ENCODE peak calls at places on chromosomes 7 and 10, in four cellular contexts. W is testis, I is gastrocnemius medialis, K is transverse colon. S is an unnamed sample. For H3K4me1, the result is how much of the 10 kb centered on the place peaks cover.

GRCh38 chr7:45663965-45664623 is 89.9 kb downstream of the ADCY1 start:
- DNase-seq in K (no peak), I (no peak), W (peak), S (no peak)

GRCh38 chr10:787933-788651 is 98.6 kb upstream of the DIP2C start:
- DNase-seq in K (no peak), W (no peak), I (no peak), S (no peak)

GRCh38 chr7:140348161-140348849 is 50.0 kb downstream of the SLC37A3 start:
- DNase-seq in W (no peak), I (no peak), K (no peak), S (no peak)

GRCh38 chr10:132253092-132253687 is 54.6 kb downstream of the STK32C start:
- DNase-seq in I (no peak), K (no peak), W (no peak), S (no peak)

GRCh38 chr7:155543011-155543881 is 3.1 kb downstream of the CNPY1 start:
- DNase-seq in K (no peak), I (no peak), W (peak), S (no peak)

GRCh38 chr10:111102381-111102973 is 25.6 kb downstream of the ADRA2A start:
- DNase-seq in I (no peak), W (no peak), K (no peak), S (no peak)

GRCh38 chr7:100578246-100579183 is 4.8 kb upstream of the SAP25 start:
- DNase-seq in W (no peak), I (no peak), K (no peak), S (no peak)

GRCh38 chr10:132168571-132169030 is 18.1 kb upstream of the DPYSL4 start:
- DNase-seq in K (no peak), W (no peak), I (no peak), S (no peak)

GRCh38 chr7:103660455-103661371 is 214.7 kb upstream of the SLC26A5 start:
- DNase-seq in K (no peak), W (no peak), I (no peak), S (no peak)

GRCh38 chr10:96319754-96320514 is 15.7 kb downstream of the DNTT start:
- DNase-seq in K (no peak), I (no peak), W (no peak), S (no peak)

GRCh38 chr10:72334196-72334831 is 20.4 kb downstream of the DNAJB12 start:
- DNase-seq in K (no peak), I (peak), W (peak), S (peak)

GRCh38 chr7:140672382-140673062 is at the start of gene ADCK2:
- DNase-seq in K (peak), I (peak), W (peak), S (peak)

GRCh38 chr10:99366666-99367065 is 37.5 kb downstream of the CNNM1 start:
- DNase-seq in I (no peak), K (no peak), W (no peak), S (no peak)

GRCh38 chr7:6637544-6638229 is 569 bp downstream of the ZNF316 start:
- DNase-seq in K (peak), I (no peak), W (no peak), S (no peak)

GRCh38 chr10:97888641-97889262 is 39.1 kb downstream of the GOLGA7B start:
- DNase-seq in W (no peak), I (no peak), K (peak), S (no peak)

GRCh38 chr10:133474027-133474426 is 20.3 kb downstream of the SCART1 start:
- DNase-seq in I (no peak), W (no peak), K (no peak), S (no peak)

GRCh38 chr7:157690058-157690832 is 353.4 kb downstream of the DNAJB6 start:
- DNase-seq in K (no peak), I (no peak), W (no peak), S (no peak)

GRCh38 chr7:112183266-112183665 is 22.9 kb downstream of the DOCK4 start:
- DNase-seq in I (no peak), W (no peak), K (no peak), S (no peak)

GRCh38 chr10:131737543-131738395 is 163.0 kb upstream of the PPP2R2D start:
- DNase-seq in W (no peak), K (no peak), I (no peak), S (peak)

GRCh38 chr10:102299873-102300272 is 54.5 kb downstream of the GBF1 start:
- DNase-seq in W (no peak), K (no peak), I (no peak), S (no peak)

GRCh38 chr7:151249034-151249731 is 689 bp upstream of the SMARCD3 start:
- DNase-seq in K (peak), I (peak), W (peak), S (peak)

DNA sequence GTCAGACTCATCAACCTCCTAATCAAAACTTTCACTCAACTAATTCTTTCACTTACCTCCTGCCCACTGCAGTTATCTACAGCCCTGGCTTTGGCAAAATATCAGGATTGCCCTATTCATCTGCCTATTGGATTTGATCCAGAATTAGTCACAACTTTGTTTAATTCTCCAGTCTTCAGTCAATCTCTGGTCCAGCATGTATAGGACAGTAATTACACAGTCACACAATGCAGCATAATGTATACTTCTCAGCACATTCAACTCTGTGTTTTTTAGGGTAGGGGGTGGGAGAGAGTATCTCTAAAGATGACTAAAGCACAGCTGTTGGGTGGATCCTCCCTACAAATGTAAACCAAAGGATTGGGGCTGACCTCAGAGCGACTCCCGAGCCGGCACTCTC is 17.7 kb upstream of the NRP1 start:
- DNase-seq in I (no peak), K (no peak), W (no peak), S (no peak)
- TF ChIP-seq POLR2A in I (no peak), K (no peak), W (no peak), S (no peak)

DNA sequence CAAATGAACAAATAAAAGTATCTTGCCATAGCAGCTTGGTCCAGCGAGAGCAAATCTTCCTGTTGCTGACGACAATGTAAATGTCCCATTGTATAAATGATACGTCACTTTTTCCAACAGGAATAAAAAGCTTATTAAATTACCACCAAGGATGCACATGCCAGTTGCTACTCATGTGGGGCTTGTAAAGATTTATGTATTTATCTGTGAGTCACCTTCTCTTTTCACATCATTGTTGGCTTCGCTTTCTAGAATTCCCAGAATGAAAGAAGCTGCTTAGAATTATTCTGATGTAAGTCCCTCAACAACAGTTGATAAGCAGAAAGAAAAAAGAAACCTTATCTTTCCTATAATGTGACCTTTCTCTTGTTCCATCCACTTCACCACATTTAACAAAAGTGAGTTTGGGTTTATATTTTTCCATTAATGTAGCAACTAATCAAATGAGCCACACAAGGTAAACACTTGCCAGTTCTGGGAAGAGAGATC is 22.4 kb downstream of the DNAJC12 start:
- DNase-seq in K (no peak), W (no peak), I (no peak), S (peak)
- H3K4me1 ChIP-seq in K (under half), W (under half), I (under half), S (under half)

DNA sequence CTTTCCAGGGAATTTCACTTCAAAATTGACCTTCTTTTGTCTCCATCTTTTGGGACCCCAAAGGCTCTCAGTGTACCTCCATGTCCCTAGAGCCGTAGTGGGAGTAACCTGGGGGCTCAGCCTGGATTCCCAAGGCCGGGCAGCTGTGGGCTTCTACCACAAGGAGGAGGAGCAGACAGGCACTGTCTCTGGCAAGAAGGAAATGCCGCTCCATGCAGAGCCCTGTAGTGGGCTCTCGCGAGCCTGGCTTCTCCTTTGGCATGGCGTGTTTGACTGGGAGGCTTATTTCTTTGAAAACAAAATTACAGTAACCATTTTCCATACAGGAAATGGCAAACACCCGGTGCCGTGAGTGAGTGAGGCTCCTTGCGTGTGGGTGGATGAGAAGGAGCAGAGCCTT is 76.8 kb upstream of the FAM180A start:
- DNase-seq in K (no peak), W (no peak), I (no peak), S (no peak)
- TF ChIP-seq CTCF in K (no peak), W (no peak), I (no peak), S (no peak)

DNA sequence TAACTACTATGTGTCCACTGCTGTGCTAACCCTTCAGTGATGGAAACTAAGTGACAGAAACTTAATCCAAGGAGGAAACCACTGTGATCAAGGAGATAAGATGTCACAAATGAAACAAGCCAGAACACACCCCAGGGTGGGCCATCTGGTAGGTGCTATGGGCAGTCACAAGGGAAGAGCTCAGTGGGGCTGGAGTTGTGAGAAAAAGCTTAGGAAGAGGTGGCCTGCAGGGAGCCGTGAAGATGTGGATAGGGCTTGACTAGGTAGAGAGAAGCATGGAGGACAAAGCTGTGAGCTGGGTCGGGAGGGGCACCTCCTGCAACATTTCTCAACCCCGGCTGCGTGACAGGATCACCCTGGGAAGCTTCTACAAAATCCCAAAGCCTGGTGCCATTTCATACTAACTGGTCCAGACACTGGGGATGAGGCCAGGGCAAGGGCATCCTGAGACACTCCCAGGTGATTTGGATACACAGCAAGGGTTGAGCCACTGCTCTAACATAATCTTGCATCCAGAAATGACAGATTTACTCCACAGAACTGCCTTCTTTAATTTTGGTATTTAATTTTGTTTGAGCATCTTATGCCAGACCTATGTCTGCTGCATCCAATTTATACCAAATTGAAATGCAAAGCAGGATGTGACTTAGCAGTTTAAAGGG is 69.3 kb downstream of the OSBPL3 start:
- DNase-seq in I (no peak), W (no peak), K (no peak), S (no peak)
- TF ChIP-seq POLR2A in I (no peak), W (no peak), K (no peak), S (no peak)

GRCh38 chr7:69624431-69624830 is 26.2 kb downstream of the AUTS2 start:
- DNase-seq in I (no peak), K (no peak), W (no peak), S (no peak)
- H3K4me1 ChIP-seq in I (under half), K (under half), W (under half), S (under half)

S was measured in adrenal gland.